ENCODE peak calls at places on chromosomes 12 and 14, in five cellular contexts. One of them, this sample, is unnamed.
A peak's percentile ranks its signal among the peaks of the same experiment; 100 is the strongest.

GRCh38 chr14:90288646-90289355 is 32.4 kb downstream of the PSMC1 start:
- DNase-seq in endothelial cell of umbilical vein: peak; percentile 68
- DNase-seq in neural progenitor cell: no peak
- DNase-seq in HCT116: no peak
- DNase-seq in mesenchymal stem cell: no peak
- DNase-seq in this sample: no peak

GRCh38 chr14:50795909-50796308 is 35.1 kb downstream of the NIN start:
- DNase-seq in endothelial cell of umbilical vein: peak; percentile 78
- DNase-seq in neural progenitor cell: no peak
- DNase-seq in HCT116: no peak
- DNase-seq in mesenchymal stem cell: no peak
- DNase-seq in this sample: no peak

GRCh38 chr14:28603606-28604005 is 163.0 kb upstream of the FOXG1 start:
- DNase-seq in endothelial cell of umbilical vein: no peak
- DNase-seq in neural progenitor cell: no peak
- DNase-seq in HCT116: no peak
- DNase-seq in mesenchymal stem cell: no peak
- DNase-seq in this sample: no peak

GRCh38 chr12:52925717-52926595 is 21.1 kb upstream of the KRT8 start:
- DNase-seq in endothelial cell of umbilical vein: no peak
- DNase-seq in neural progenitor cell: no peak
- DNase-seq in HCT116: no peak
- DNase-seq in mesenchymal stem cell: no peak
- DNase-seq in this sample: peak; percentile 12

GRCh38 chr12:119222222-119222951 is 43.7 kb downstream of the HSPB8 start:
- DNase-seq in endothelial cell of umbilical vein: no peak
- DNase-seq in neural progenitor cell: no peak
- DNase-seq in HCT116: no peak
- DNase-seq in mesenchymal stem cell: no peak
- DNase-seq in this sample: no peak

GRCh38 chr14:21039585-21040369 is 2.4 kb upstream of the RNASE7 start:
- DNase-seq in endothelial cell of umbilical vein: peak; percentile 46
- DNase-seq in neural progenitor cell: peak; percentile 65
- DNase-seq in HCT116: peak; percentile 41
- DNase-seq in mesenchymal stem cell: peak; percentile 76
- DNase-seq in this sample: peak; percentile 74

GRCh38 chr12:97960741-97961608 is 498.4 kb downstream of the RMST start:
- DNase-seq in endothelial cell of umbilical vein: peak; percentile 20
- DNase-seq in neural progenitor cell: peak; percentile 70
- DNase-seq in HCT116: peak; percentile 8
- DNase-seq in mesenchymal stem cell: peak; percentile 22
- DNase-seq in this sample: no peak

GRCh38 chr12:21354641-21355040 is 18.1 kb upstream of the IAPP start:
- DNase-seq in endothelial cell of umbilical vein: no peak
- DNase-seq in neural progenitor cell: no peak
- DNase-seq in HCT116: no peak
- DNase-seq in mesenchymal stem cell: no peak
- DNase-seq in this sample: no peak

GRCh38 chr12:27334052-27334720 is 1.6 kb downstream of the BMAL2 start:
- DNase-seq in endothelial cell of umbilical vein: no peak
- DNase-seq in neural progenitor cell: no peak
- DNase-seq in HCT116: no peak
- DNase-seq in mesenchymal stem cell: no peak
- DNase-seq in this sample: peak; percentile 20

GRCh38 chr14:101559624-101560533 is 1.4 kb upstream of the DIO3 start:
- DNase-seq in endothelial cell of umbilical vein: no peak
- DNase-seq in neural progenitor cell: peak; percentile 84
- DNase-seq in HCT116: no peak
- DNase-seq in mesenchymal stem cell: no peak
- DNase-seq in this sample: peak; percentile 33

GRCh38 chr14:63647696-63648410 is 6.2 kb upstream of the WDR89 start:
- DNase-seq in endothelial cell of umbilical vein: no peak
- DNase-seq in neural progenitor cell: no peak
- DNase-seq in HCT116: no peak
- DNase-seq in mesenchymal stem cell: no peak
- DNase-seq in this sample: no peak

GRCh38 chr12:114409796-114410520 is 4.0 kb upstream of the TBX5 start:
- DNase-seq in endothelial cell of umbilical vein: no peak
- DNase-seq in neural progenitor cell: no peak
- DNase-seq in HCT116: no peak
- DNase-seq in mesenchymal stem cell: no peak
- DNase-seq in this sample: peak; percentile 47

GRCh38 chr12:66269757-66270383 is 32.4 kb upstream of the HELB start:
- DNase-seq in endothelial cell of umbilical vein: peak; percentile 34
- DNase-seq in neural progenitor cell: peak; percentile 78
- DNase-seq in HCT116: peak; percentile 45
- DNase-seq in mesenchymal stem cell: peak; percentile 50
- DNase-seq in this sample: peak; percentile 79

GRCh38 chr14:31442284-31442683 is 15.0 kb downstream of the DTD2 start:
- DNase-seq in endothelial cell of umbilical vein: no peak
- DNase-seq in neural progenitor cell: no peak
- DNase-seq in HCT116: no peak
- DNase-seq in mesenchymal stem cell: no peak
- DNase-seq in this sample: no peak

GRCh38 chr12:111775205-111776193 is 8.8 kb downstream of the ALDH2 start:
- DNase-seq in endothelial cell of umbilical vein: peak; percentile 98
- DNase-seq in neural progenitor cell: no peak
- DNase-seq in HCT116: no peak
- DNase-seq in mesenchymal stem cell: peak; percentile 90
- DNase-seq in this sample: no peak
- H2AFZ ChIP-seq in endothelial cell of umbilical vein: peak overlapping the region; percentile 70
- H2AFZ ChIP-seq in neural progenitor cell: no peak overlapping the region
- H2AFZ ChIP-seq in HCT116: no peak overlapping the region
- H2AFZ ChIP-seq in mesenchymal stem cell: no peak overlapping the region
- H2AFZ ChIP-seq in this sample: no peak overlapping the region

GRCh38 chr12:34390171-34390841 is 368.0 kb downstream of the ALG10 start:
- DNase-seq in endothelial cell of umbilical vein: no peak
- DNase-seq in neural progenitor cell: no peak
- DNase-seq in HCT116: no peak
- DNase-seq in mesenchymal stem cell: no peak
- DNase-seq in this sample: no peak
- H3K9me3 ChIP-seq in endothelial cell of umbilical vein: peaks cover 2% of the 10 kb centered on the region
- H3K9me3 ChIP-seq in neural progenitor cell: peaks cover 4% of the 10 kb centered on the region
- H3K9me3 ChIP-seq in HCT116: no peaks in the 10 kb centered on the region
- H3K9me3 ChIP-seq in mesenchymal stem cell: no peaks in the 10 kb centered on the region
- H3K9me3 ChIP-seq in this sample: no peaks in the 10 kb centered on the region

GRCh38 chr14:104680806-104681688 is 8.4 kb upstream of the INF2 start:
- DNase-seq in endothelial cell of umbilical vein: peak; percentile 77
- DNase-seq in neural progenitor cell: peak; percentile 52
- DNase-seq in HCT116: no peak
- DNase-seq in mesenchymal stem cell: peak; percentile 91
- DNase-seq in this sample: peak; percentile 94
- H3K9ac ChIP-seq in endothelial cell of umbilical vein: peak overlapping the region; percentile 62
- H3K9ac ChIP-seq in neural progenitor cell: no peak overlapping the region
- H3K9ac ChIP-seq in HCT116: peak overlapping the region; percentile 89
- H3K9ac ChIP-seq in mesenchymal stem cell: peak overlapping the region; percentile 88
- H3K9ac ChIP-seq in this sample: peak overlapping the region; percentile 89

DNA sequence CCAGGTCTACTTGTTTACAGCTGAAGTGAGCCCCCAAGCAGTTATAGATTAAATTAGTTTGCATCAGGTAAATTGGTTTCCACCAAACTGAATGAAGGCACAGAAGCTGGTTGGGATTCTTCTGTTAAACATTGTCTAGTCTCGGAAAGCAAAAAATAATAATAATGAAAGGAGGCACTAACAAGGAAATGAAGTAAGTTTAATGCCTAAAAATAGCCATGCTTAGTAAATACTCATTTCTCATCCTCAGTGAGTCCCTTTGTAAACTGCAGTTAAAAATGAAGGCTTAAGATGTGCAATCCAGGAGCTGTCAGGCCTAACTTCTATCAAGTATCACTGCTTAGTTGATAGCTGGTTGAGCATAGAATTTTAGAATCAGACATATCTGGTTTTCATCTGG is 113.5 kb downstream of the BTG1 start:
- DNase-seq in endothelial cell of umbilical vein: no peak
- DNase-seq in neural progenitor cell: no peak
- DNase-seq in HCT116: no peak
- DNase-seq in mesenchymal stem cell: no peak
- DNase-seq in this sample: no peak
- H2AFZ ChIP-seq in endothelial cell of umbilical vein: no peak overlapping the region
- H2AFZ ChIP-seq in neural progenitor cell: no peak overlapping the region
- H2AFZ ChIP-seq in HCT116: no peak overlapping the region
- H2AFZ ChIP-seq in mesenchymal stem cell: no peak overlapping the region
- H2AFZ ChIP-seq in this sample: no peak overlapping the region

DNA sequence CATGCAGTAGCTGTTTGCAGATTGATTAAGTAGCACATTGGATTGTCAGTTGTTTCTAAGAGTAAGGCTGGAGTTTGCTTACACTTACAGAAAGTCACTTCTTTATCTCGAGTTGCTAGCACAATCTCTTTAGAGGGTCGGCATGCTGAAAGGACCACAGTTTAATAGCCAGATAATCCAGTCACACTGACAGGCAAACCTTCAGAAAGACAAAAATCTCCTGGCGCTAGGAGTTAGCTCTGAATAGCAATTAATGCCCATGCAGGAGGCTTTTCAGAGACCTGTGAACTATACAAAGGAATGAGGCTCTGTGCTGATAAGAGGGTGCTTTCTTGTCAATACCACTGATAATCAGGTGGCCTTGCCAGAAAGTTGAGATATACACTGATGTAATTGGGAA is 1043.0 kb downstream of the AACS start:
- DNase-seq in endothelial cell of umbilical vein: no peak
- DNase-seq in neural progenitor cell: peak; percentile 83
- DNase-seq in HCT116: no peak
- DNase-seq in mesenchymal stem cell: no peak
- DNase-seq in this sample: no peak
- H3K9me3 ChIP-seq in endothelial cell of umbilical vein: peaks cover 1% of the 10 kb centered on the region
- H3K9me3 ChIP-seq in neural progenitor cell: peaks cover 18% of the 10 kb centered on the region
- H3K9me3 ChIP-seq in HCT116: peaks cover 14% of the 10 kb centered on the region
- H3K9me3 ChIP-seq in mesenchymal stem cell: peaks cover 3% of the 10 kb centered on the region
- H3K9me3 ChIP-seq in this sample: no peaks in the 10 kb centered on the region

GRCh38 chr12:110745632-110746284 is 3.1 kb upstream of the PPP1CC start:
- DNase-seq in endothelial cell of umbilical vein: no peak
- DNase-seq in neural progenitor cell: no peak
- DNase-seq in HCT116: no peak
- DNase-seq in mesenchymal stem cell: no peak
- DNase-seq in this sample: no peak
- H3K9ac ChIP-seq in endothelial cell of umbilical vein: no peak overlapping the region
- H3K9ac ChIP-seq in neural progenitor cell: no peak overlapping the region
- H3K9ac ChIP-seq in HCT116: peak overlapping the region; percentile 29
- H3K9ac ChIP-seq in mesenchymal stem cell: no peak overlapping the region
- H3K9ac ChIP-seq in this sample: no peak overlapping the region

DNA sequence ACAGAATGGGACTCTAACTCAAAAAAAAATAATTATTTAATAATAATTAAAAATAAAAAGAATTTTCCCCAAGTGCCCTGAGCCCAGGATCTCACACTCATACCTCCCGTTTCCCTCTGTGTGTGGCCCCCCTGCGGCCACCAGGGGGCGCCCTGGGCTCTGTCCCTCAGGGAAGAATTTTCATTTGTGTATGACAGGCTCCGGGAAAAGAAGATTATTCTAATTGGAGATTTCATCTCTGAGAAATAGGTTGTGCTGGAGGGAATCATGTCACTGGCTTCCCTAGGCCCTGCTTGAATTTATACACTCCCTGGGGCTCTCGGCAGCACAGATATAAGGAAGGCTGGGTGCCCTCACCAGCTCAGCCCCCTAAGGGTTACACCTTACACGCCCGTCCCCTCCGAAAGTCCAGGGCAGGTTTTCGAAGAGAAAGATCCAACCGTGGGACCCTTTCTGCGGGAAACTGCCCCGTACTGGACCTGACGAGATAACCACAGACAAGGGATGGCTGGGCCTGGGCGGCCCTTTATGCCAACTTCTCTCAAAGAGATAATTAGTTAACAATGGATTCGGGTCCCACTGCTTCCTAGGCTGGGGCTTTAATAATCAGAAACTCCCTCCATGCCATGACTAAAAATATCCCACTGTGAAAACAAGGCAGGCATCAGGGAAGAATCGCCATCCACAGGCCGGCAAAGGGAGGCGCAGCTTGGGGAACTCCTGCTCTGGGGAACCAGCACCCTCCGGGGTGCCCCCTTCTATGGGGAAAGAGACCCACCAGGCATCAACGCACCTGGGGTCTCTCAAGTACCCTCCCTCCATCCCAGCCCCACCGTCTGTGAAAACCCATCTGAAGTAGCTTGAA is 80.7 kb downstream of the KDM2B start:
- DNase-seq in endothelial cell of umbilical vein: peak; percentile 71
- DNase-seq in neural progenitor cell: peak; percentile 81
- DNase-seq in HCT116: peak; percentile 21
- DNase-seq in mesenchymal stem cell: peak; percentile 65
- DNase-seq in this sample: peak; percentile 72
- H2AFZ ChIP-seq in endothelial cell of umbilical vein: peak overlapping the region; percentile 87
- H2AFZ ChIP-seq in neural progenitor cell: no peak overlapping the region
- H2AFZ ChIP-seq in HCT116: peak overlapping the region; percentile 56
- H2AFZ ChIP-seq in mesenchymal stem cell: peak overlapping the region; percentile 42
- H2AFZ ChIP-seq in this sample: no peak overlapping the region

GRCh38 chr12:126139355-126139754 is 1074.1 kb downstream of the AACS start:
- DNase-seq in endothelial cell of umbilical vein: no peak
- DNase-seq in neural progenitor cell: no peak
- DNase-seq in HCT116: no peak
- DNase-seq in mesenchymal stem cell: no peak
- DNase-seq in this sample: no peak
- H3K9me3 ChIP-seq in endothelial cell of umbilical vein: peaks cover 5% of the 10 kb centered on the region
- H3K9me3 ChIP-seq in neural progenitor cell: no peaks in the 10 kb centered on the region
- H3K9me3 ChIP-seq in HCT116: peaks cover 24% of the 10 kb centered on the region
- H3K9me3 ChIP-seq in mesenchymal stem cell: peaks cover 70% of the 10 kb centered on the region
- H3K9me3 ChIP-seq in this sample: no peaks in the 10 kb centered on the region

GRCh38 chr12:6425588-6426531 is 18.9 kb upstream of the CD27 start:
- DNase-seq in endothelial cell of umbilical vein: no peak
- DNase-seq in neural progenitor cell: no peak
- DNase-seq in HCT116: no peak
- DNase-seq in mesenchymal stem cell: no peak
- DNase-seq in this sample: no peak
- H3K9ac ChIP-seq in endothelial cell of umbilical vein: no peak overlapping the region
- H3K9ac ChIP-seq in neural progenitor cell: no peak overlapping the region
- H3K9ac ChIP-seq in HCT116: no peak overlapping the region
- H3K9ac ChIP-seq in mesenchymal stem cell: no peak overlapping the region
- H3K9ac ChIP-seq in this sample: no peak overlapping the region

GRCh38 chr12:56158029-56158925 is at the start of gene MYL6:
- DNase-seq in endothelial cell of umbilical vein: peak; percentile 96
- DNase-seq in neural progenitor cell: peak; percentile 99
- DNase-seq in HCT116: peak; percentile 97
- DNase-seq in mesenchymal stem cell: peak; percentile 98
- DNase-seq in this sample: peak; percentile 100
- H2AFZ ChIP-seq in endothelial cell of umbilical vein: peak within 1 kb of the TSS; percentile 18
- H2AFZ ChIP-seq in neural progenitor cell: no peak within 1 kb of the TSS
- H2AFZ ChIP-seq in HCT116: no peak within 1 kb of the TSS
- H2AFZ ChIP-seq in mesenchymal stem cell: peak within 1 kb of the TSS; percentile 8
- H2AFZ ChIP-seq in this sample: peak within 1 kb of the TSS; percentile 78